ENCODE peak calls at places on chromosomes 11 and 22, in nine cellular contexts. G, E, Q, Z, P, I, A, S and M are unnamed samples.

GRCh38 chr11:27304514-27304913 is 58.5 kb downstream of the CCDC34 start:
- DNase-seq in G (no peak), Z (no peak), Q (no peak), E (no peak), I (no peak), A (no peak), P (no peak), S (no peak), M (no peak)

GRCh38 chr22:44335903-44336803 is 23.4 kb upstream of the SHISAL1 start:
- DNase-seq in Z (no peak), Q (no peak), S (no peak), E (no peak), A (no peak), I (no peak), G (peak; percentile 37), P (no peak), M (no peak)

GRCh38 chr22:49023161-49023878 is 804.4 kb downstream of the BRD1 start:
- DNase-seq in G (no peak), P (peak; percentile 52), A (no peak), S (no peak), I (peak; percentile 40), E (peak; percentile 37), Q (no peak), Z (peak; percentile 66), M (no peak)

GRCh38 chr22:18082467-18082866 is 4.7 kb downstream of the PEX26 start:
- DNase-seq in I (no peak), P (no peak), A (no peak), E (no peak), Q (no peak), Z (no peak), S (no peak), G (no peak), M (no peak)

GRCh38 chr11:26527685-26528084 is 44.4 kb downstream of the MUC15 start:
- DNase-seq in E (no peak), Q (no peak), I (no peak), Z (no peak), P (no peak), G (no peak), A (no peak), S (no peak), M (no peak)

GRCh38 chr22:46149493-46149997 is 781 bp upstream of the PPARA start:
- DNase-seq in Q (peak; percentile 11), S (no peak), A (no peak), P (peak; percentile 84), G (peak; percentile 75), I (peak; percentile 58), E (no peak), Z (peak; percentile 89), M (no peak)

GRCh38 chr22:47032956-47033647 is 270.7 kb downstream of the TBC1D22A start:
- DNase-seq in Z (peak; percentile 23), I (no peak), S (no peak), P (peak; percentile 36), Q (no peak), E (peak; percentile 61), A (no peak), G (peak; percentile 62), M (no peak)

GRCh38 chr11:58576792-58577440 is 1.3 kb upstream of the LPXN start:
- DNase-seq in Q (no peak), A (no peak), Z (no peak), P (peak; percentile 61), S (no peak), E (no peak), G (no peak), I (no peak), M (no peak)

GRCh38 chr11:72724851-72725730 is 27.1 kb downstream of the ARAP1 start:
- DNase-seq in P (peak; percentile 86), Q (peak; percentile 79), I (no peak), G (peak; percentile 81), Z (peak; percentile 85), E (no peak), A (peak; percentile 63), S (peak; percentile 71), M (no peak)

GRCh38 chr11:119048644-119049043 is 8.4 kb downstream of the HYOU1 start:
- DNase-seq in Z (peak; percentile 48), P (no peak), A (no peak), G (no peak), Q (peak; percentile 8), I (no peak), E (no peak), S (no peak), M (no peak)

GRCh38 chr11:63548178-63548577 is 11.6 kb downstream of the PLAAT4 start:
- DNase-seq in A (no peak), Z (no peak), G (no peak), Q (no peak), S (no peak), P (no peak), I (no peak), E (no peak), M (no peak)

DNA sequence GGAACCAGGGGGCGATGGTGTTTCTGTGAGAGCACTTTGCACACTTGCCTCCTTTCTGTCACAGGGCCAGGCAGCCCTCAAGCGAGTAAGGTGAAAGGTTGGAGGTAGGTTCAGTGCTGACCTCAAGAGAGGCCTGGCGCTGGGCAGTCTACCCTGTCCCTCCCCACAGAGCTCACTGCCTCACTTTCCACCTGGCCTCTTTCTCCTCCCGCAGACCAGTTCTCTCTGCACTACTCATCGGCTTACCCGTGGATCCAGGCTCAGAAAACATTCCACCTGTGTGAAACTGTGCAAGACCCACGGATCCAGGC is 16.8 kb downstream of the APOL5 start:
- DNase-seq in Q (no peak), S (no peak), Z (no peak), A (no peak), E (no peak), G (no peak), I (no peak), P (no peak), M (no peak)
- TF ChIP-seq POLR2AphosphoS5 in Q (no peak), S (no peak), Z (no peak), A (no peak), E (no peak), G (no peak), I (no peak), P (no peak), M (no peak)

GRCh38 chr11:65917077-65917433 is 1.8 kb downstream of the C11orf68 start:
- DNase-seq in Z (no peak), G (no peak), Q (no peak), S (no peak), A (no peak), I (no peak), E (no peak), P (no peak), M (no peak)

GRCh38 chr11:65916391-65916790 is 2.5 kb downstream of the C11orf68 start:
- DNase-seq in S (no peak), G (no peak), E (no peak), P (no peak), I (no peak), Z (no peak), A (no peak), Q (no peak), M (no peak)

GRCh38 chr11:65915101-65915820 is 3.6 kb downstream of the C11orf68 start:
- DNase-seq in Q (no peak), I (no peak), S (no peak), G (no peak), A (no peak), Z (no peak), E (no peak), P (no peak), M (no peak)

GRCh38 chr11:65917434-65918210 is 1.2 kb downstream of the C11orf68 start:
- DNase-seq in P (no peak), Z (peak; percentile 85), Q (no peak), A (no peak), E (no peak), G (no peak), I (no peak), S (no peak), M (no peak)

DNA sequence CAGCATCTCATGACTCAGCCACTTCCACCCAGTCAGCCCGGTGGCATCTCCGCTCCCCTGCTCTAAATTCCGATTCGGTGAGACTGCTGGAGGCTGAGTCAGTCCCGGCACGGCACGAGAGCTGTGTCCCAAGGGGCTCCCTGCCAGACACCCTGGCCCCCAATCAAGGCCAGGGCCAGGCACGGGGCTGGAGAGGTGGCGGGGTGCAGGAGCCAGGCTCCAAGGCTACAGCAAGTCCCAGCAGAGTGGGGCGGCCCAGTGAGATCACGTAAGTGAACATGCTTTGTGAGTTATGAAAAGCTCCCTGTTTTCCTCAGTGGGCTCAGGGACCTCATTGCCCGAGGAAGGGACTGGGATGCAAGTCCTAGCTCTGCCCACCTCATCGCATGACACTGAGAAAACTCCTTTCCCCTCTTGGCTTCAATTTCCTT is 3.0 kb downstream of the C11orf68 start:
- DNase-seq in E (peak; percentile 93), G (peak; percentile 55), A (no peak), I (peak; percentile 70), Q (no peak), Z (peak; percentile 84), S (peak; percentile 89), P (peak; percentile 97), M (no peak)
- TF ChIP-seq POLR2A in E (peak; percentile 12), G (no peak), A (peak; percentile 43), I (no peak), Q (no peak), Z (no peak), S (no peak), P (no peak), M (no peak)

GRCh38 chr11:61904539-61905048 is 12.8 kb downstream of the RAB3IL1 start:
- DNase-seq in E (no peak), S (no peak), Q (peak; percentile 55), A (no peak), Z (no peak), G (peak; percentile 81), I (no peak), P (no peak), M (no peak)

GRCh38 chr11:61903845-61904244 is 12.5 kb upstream of the FADS3 start:
- DNase-seq in Q (no peak), I (no peak), S (no peak), P (no peak), E (no peak), Z (no peak), G (no peak), A (no peak), M (no peak)

GRCh38 chr11:61901353-61901858 is 10.1 kb upstream of the FADS3 start:
- DNase-seq in E (no peak), Z (no peak), S (no peak), Q (no peak), P (no peak), A (no peak), I (no peak), G (no peak), M (no peak)

GRCh38 chr11:61900251-61900650 is 8.9 kb upstream of the FADS3 start:
- DNase-seq in Q (no peak), A (no peak), I (no peak), G (no peak), S (no peak), P (no peak), E (no peak), Z (no peak), M (no peak)

DNA sequence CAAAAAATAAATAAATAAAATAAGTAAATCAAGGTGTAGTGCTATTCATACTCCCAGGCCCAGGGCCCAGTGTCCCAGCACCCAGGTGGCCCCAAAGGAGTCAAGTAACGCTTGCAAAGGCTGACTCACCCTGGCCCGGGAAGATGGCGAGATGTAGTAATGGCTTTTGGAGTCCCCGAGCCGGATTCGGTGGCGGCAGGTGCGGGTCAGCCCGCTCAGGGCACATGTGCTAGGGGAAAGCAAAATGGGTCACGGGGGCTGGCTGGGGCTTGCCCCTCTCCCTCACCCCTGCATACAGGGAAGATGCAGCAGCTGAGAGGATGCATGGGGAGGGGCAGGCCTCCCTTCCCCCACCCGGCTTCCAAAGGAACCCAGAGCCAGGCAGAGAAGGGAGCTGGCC is 11.0 kb upstream of the FADS3 start:
- DNase-seq in A (no peak), Z (no peak), Q (no peak), I (no peak), S (no peak), E (no peak), G (no peak), P (no peak), M (no peak)
- TF ChIP-seq POLR2AphosphoS5 in A (no peak), Z (no peak), Q (no peak), I (no peak), S (no peak), E (no peak), G (no peak), P (no peak), M (no peak)

GRCh38 chr11:10309163-10310093 is 4.6 kb downstream of the ADM start:
- DNase-seq in Z (peak; percentile 75), S (peak; percentile 83), P (peak; percentile 89), E (peak; percentile 82), G (peak; percentile 91), A (no peak), I (peak; percentile 83), Q (peak; percentile 41), M (no peak)
- TF ChIP-seq POLR2A in Z (no peak), S (no peak), P (no peak), E (no peak), G (no peak), A (no peak), I (no peak), Q (no peak), M (no peak)